ENCODE peak calls at places on chromosomes 6 and 20, in nine cellular contexts. E is vagina; I is AG04449; M is CD8-positive, alpha-beta T cell; F is cardiac fibroblast; O is A549; U is transverse colon; W is neural progenitor cell; D is uterus. L is an unnamed sample.

GRCh38 chr6:138226701-138227315 is 8.5 kb upstream of the PBOV1 start:
- DNase-seq in I (no peak), M (no peak), F (no peak), E (no peak), U (no peak), O (no peak), D (no peak), W (no peak), L (no peak)

GRCh38 chr20:41331731-41332130 is 8.9 kb upstream of the LPIN3 start:
- DNase-seq in F (no peak), O (no peak), E (no peak), D (no peak), W (no peak), U (no peak), I (no peak), M (no peak), L (no peak)

GRCh38 chr20:22974354-22974753 is 60.8 kb upstream of the SSTR4 start:
- DNase-seq in M (no peak), E (no peak), F (peak; percentile 56), I (no peak), D (no peak), U (peak; percentile 12), O (no peak), W (peak; percentile 37), L (peak; percentile 71)

GRCh38 chr20:4581838-4582237 is 139.9 kb upstream of the PRND start:
- DNase-seq in F (no peak), W (no peak), M (no peak), E (no peak), O (no peak), U (no peak), D (no peak), I (no peak), L (no peak)

GRCh38 chr20:40997116-40997515 is 31.5 kb upstream of the TOP1 start:
- DNase-seq in I (no peak), E (peak; percentile 25), D (no peak), U (no peak), F (no peak), O (no peak), M (no peak), W (peak; percentile 46), L (peak; percentile 45)

GRCh38 chr20:2874456-2874855 is 1.2 kb downstream of the PTPRA start:
- DNase-seq in D (no peak), I (no peak), W (peak; percentile 20), M (no peak), E (no peak), U (no peak), F (peak; percentile 26), O (no peak), L (peak; percentile 25)

GRCh38 chr20:44166008-44166407 is 21.0 kb downstream of the JPH2 start:
- DNase-seq in D (no peak), I (no peak), O (peak; percentile 57), E (no peak), M (no peak), U (no peak), F (peak; percentile 81), W (no peak), L (peak; percentile 10)

GRCh38 chr6:453152-453551 is 61.6 kb downstream of the IRF4 start:
- DNase-seq in I (no peak), M (no peak), F (no peak), O (no peak), W (no peak), E (no peak), U (no peak), D (no peak), L (no peak)

GRCh38 chr6:117481278-117481925 is 1.1 kb upstream of the DCBLD1 start:
- DNase-seq in W (peak; percentile 28), U (peak; percentile 51), I (no peak), F (no peak), E (no peak), O (no peak), D (no peak), M (peak; percentile 25), L (no peak)

GRCh38 chr20:33671573-33672288 is 2.5 kb downstream of the NECAB3 start:
- DNase-seq in E (no peak), F (no peak), O (no peak), D (no peak), M (no peak), U (no peak), I (no peak), W (no peak), L (no peak)
- H3K4me3 ChIP-seq in E (no peak overlapping the region), F (no peak overlapping the region), O (no peak overlapping the region), D (no peak overlapping the region), M (no peak overlapping the region), U (no peak overlapping the region), I (no peak overlapping the region), W (no peak overlapping the region), L (peak overlapping the region; percentile 72)

DNA sequence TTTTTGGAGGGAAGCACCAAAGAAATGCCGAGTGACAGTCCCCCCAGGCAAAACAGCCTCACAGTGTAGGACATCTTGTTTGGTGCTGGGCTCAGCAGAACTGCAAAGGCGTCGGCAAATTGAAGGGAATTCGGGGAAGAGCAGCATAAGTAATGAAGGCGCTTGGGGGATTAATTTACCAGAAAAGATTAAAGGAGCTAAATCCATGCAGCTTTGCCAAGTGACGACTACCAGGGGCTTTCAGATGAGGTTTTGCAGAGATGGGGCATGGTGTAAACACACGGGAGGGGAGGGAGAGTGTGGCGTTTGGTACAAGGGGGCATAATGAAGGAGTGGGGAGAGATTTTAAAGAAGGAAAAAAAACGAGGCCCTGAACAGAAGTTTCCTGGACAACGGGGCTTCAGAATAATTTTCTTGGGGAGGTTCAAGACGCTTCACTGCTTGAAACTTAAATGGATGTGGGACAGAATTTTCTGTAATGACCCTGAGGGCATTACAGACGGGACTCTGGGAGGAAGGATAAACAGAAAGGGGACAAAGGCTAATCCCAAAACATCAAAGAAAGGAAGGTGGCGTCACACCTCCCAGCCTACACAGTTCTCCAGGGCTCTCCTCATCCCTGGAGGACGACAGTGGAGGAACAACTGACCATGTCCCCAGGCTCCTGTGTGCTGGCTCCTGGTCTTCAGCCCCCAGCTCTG is 45.4 kb upstream of the CDH22 start:
- DNase-seq in F (no peak), W (no peak), E (no peak), M (no peak), I (no peak), O (no peak), U (no peak), D (no peak), L (no peak)
- TF ChIP-seq CTCF in F (no peak), W (no peak), E (no peak), M (no peak), I (no peak), O (no peak), U (no peak), D (no peak), L (no peak)

GRCh38 chr20:63842258-63842657 is 11.2 kb upstream of the ZBTB46 start:
- DNase-seq in E (no peak), W (no peak), I (no peak), F (no peak), M (no peak), U (no peak), O (no peak), D (no peak), L (no peak)
- H3K4me3 ChIP-seq in E (no peak overlapping the region), W (no peak overlapping the region), I (no peak overlapping the region), F (no peak overlapping the region), M (no peak overlapping the region), U (no peak overlapping the region), O (no peak overlapping the region), D (no peak overlapping the region), L (no peak overlapping the region)

DNA sequence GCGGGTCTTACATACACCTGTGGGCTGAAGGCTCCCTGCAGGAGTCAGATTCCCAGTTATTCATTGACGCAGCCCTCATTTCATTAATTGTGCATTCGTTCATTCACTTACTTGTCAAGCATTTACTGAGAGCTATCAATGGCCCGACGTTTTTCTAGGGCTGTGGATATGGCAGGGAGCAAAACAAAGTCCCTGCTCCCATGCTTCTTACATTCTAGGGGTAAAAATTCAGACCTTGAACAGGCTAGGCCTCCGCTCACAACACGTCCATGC is 369 bp upstream of the NSFL1C start:
- DNase-seq in D (no peak), M (no peak), W (no peak), E (no peak), O (no peak), F (no peak), I (no peak), U (no peak), L (no peak)
- TF ChIP-seq CTCF in D (no peak), M (no peak), W (no peak), E (no peak), O (no peak), F (no peak), I (no peak), U (no peak), L (no peak)

GRCh38 chr6:56852611-56853010 is 102.3 kb upstream of the BEND6 start:
- DNase-seq in E (no peak), D (no peak), F (no peak), M (no peak), O (no peak), U (no peak), W (peak; percentile 60), I (no peak), L (no peak)
- H3K4me3 ChIP-seq in E (no peak overlapping the region), D (no peak overlapping the region), F (no peak overlapping the region), M (no peak overlapping the region), O (no peak overlapping the region), U (no peak overlapping the region), W (peak overlapping the region; percentile 93), I (no peak overlapping the region), L (no peak overlapping the region)

L was measured in choroid plexus epithelial cell.